ENCODE peak calls at places on chromosomes 13 and 19, in seven cellular contexts. X is GM03348; K is NAMALWA; Q is stimulated activated CD4-positive, alpha-beta T cell treated with anti-CD3 and anti-CD28 coated beads, Interleukin-1b, Interleukin-23, amount 100 ng/mL, for 4 hours; V is body of pancreas; R is mucosa of gallbladder; O is stimulated activated CD8-positive, alpha-beta memory T cell treated with anti-CD3 and anti-CD28 coated beads, Interleukin-2, amount 100 ng/mL, for 48 hours. H is an unnamed sample.

GRCh38 chr19:33246729-33247440 is 21.2 kb upstream of the SLC7A10 start:
- DNase-seq in X (no peak), K (no peak), Q (no peak), V (no peak), R (no peak), O (no peak), H (no peak)

GRCh38 chr13:38417727-38418126 is 68.1 kb downstream of the UFM1 start:
- DNase-seq in X (peak; percentile 10), K (peak; percentile 66), Q (no peak), V (no peak), R (no peak), O (no peak), H (peak; percentile 2)

GRCh38 chr19:30047355-30047895 is 105.4 kb downstream of the URI1 start:
- DNase-seq in X (no peak), K (no peak), Q (no peak), V (no peak), R (no peak), O (no peak), H (no peak)

GRCh38 chr19:34600366-34600765 is 76.6 kb downstream of the SCGB2B2 start:
- DNase-seq in X (no peak), K (no peak), Q (no peak), V (no peak), R (no peak), O (no peak), H (no peak)

GRCh38 chr13:73956101-73956500 is 178.1 kb downstream of the KLF12 start:
- DNase-seq in X (no peak), K (no peak), Q (no peak), V (no peak), R (no peak), O (no peak), H (no peak)

GRCh38 chr13:21015284-21015683 is 46.1 kb downstream of the LATS2 start:
- DNase-seq in X (no peak), K (no peak), Q (no peak), V (no peak), R (no peak), O (no peak), H (no peak)

GRCh38 chr13:100818706-100819105 is 144.1 kb upstream of the TMTC4 start:
- DNase-seq in X (no peak), K (no peak), Q (no peak), V (peak; percentile 13), R (peak; percentile 22), O (no peak), H (no peak)

GRCh38 chr19:23800868-23801267 is 42.2 kb upstream of the ZNF681 start:
- DNase-seq in X (no peak), K (no peak), Q (no peak), V (no peak), R (no peak), O (no peak), H (no peak)

GRCh38 chr19:40736661-40737060 is 13.6 kb downstream of the ACTMAP start:
- DNase-seq in X (no peak), K (no peak), Q (no peak), V (no peak), R (no peak), O (no peak), H (no peak)

H was measured in hepatic stellate cell.